ENCODE peak calls at places on chromosomes 12 and 14, in six cellular contexts. One of them, this sample, is unnamed.

GRCh38 chr12:49959570-49960473 is 1.9 kb upstream of the AQP5 start:
- DNase-seq in T-helper 1 cell: no peak
- DNase-seq in stimulated activated CD4-positive, alpha-beta T cell treated with anti-CD3 and anti-CD28 coated beads, Interleukin-4, amount 100 ng/mL, for 24 hours: no peak
- DNase-seq in cardiac muscle cell: peak
- DNase-seq in ACHN: peak
- DNase-seq in activated CD4-positive, alpha-beta memory T cell treated with anti-CD3 and anti-CD28 coated beads for 36 hours: no peak
- DNase-seq in this sample: no peak

GRCh38 chr12:46303039-46303666 is 34.3 kb upstream of the SLC38A1 start:
- DNase-seq in T-helper 1 cell: peak
- DNase-seq in stimulated activated CD4-positive, alpha-beta T cell treated with anti-CD3 and anti-CD28 coated beads, Interleukin-4, amount 100 ng/mL, for 24 hours: peak
- DNase-seq in cardiac muscle cell: peak
- DNase-seq in ACHN: peak
- DNase-seq in activated CD4-positive, alpha-beta memory T cell treated with anti-CD3 and anti-CD28 coated beads for 36 hours: peak
- DNase-seq in this sample: peak

GRCh38 chr12:30440826-30441602 is 254.7 kb downstream of the IPO8 start:
- DNase-seq in T-helper 1 cell: no peak
- DNase-seq in stimulated activated CD4-positive, alpha-beta T cell treated with anti-CD3 and anti-CD28 coated beads, Interleukin-4, amount 100 ng/mL, for 24 hours: no peak
- DNase-seq in cardiac muscle cell: peak
- DNase-seq in ACHN: peak
- DNase-seq in activated CD4-positive, alpha-beta memory T cell treated with anti-CD3 and anti-CD28 coated beads for 36 hours: no peak
- DNase-seq in this sample: no peak

GRCh38 chr12:47221256-47222023 is 141.7 kb upstream of the AMIGO2 start:
- DNase-seq in T-helper 1 cell: no peak
- DNase-seq in stimulated activated CD4-positive, alpha-beta T cell treated with anti-CD3 and anti-CD28 coated beads, Interleukin-4, amount 100 ng/mL, for 24 hours: no peak
- DNase-seq in cardiac muscle cell: no peak
- DNase-seq in ACHN: no peak
- DNase-seq in activated CD4-positive, alpha-beta memory T cell treated with anti-CD3 and anti-CD28 coated beads for 36 hours: no peak
- DNase-seq in this sample: no peak

GRCh38 chr14:70952485-70952884 is 45.2 kb downstream of the PCNX1 start:
- DNase-seq in T-helper 1 cell: no peak
- DNase-seq in stimulated activated CD4-positive, alpha-beta T cell treated with anti-CD3 and anti-CD28 coated beads, Interleukin-4, amount 100 ng/mL, for 24 hours: no peak
- DNase-seq in cardiac muscle cell: no peak
- DNase-seq in ACHN: no peak
- DNase-seq in activated CD4-positive, alpha-beta memory T cell treated with anti-CD3 and anti-CD28 coated beads for 36 hours: no peak
- DNase-seq in this sample: no peak

GRCh38 chr12:119479121-119479561 is 114.4 kb upstream of the TMEM233 start:
- DNase-seq in T-helper 1 cell: no peak
- DNase-seq in stimulated activated CD4-positive, alpha-beta T cell treated with anti-CD3 and anti-CD28 coated beads, Interleukin-4, amount 100 ng/mL, for 24 hours: no peak
- DNase-seq in cardiac muscle cell: no peak
- DNase-seq in ACHN: no peak
- DNase-seq in activated CD4-positive, alpha-beta memory T cell treated with anti-CD3 and anti-CD28 coated beads for 36 hours: no peak
- DNase-seq in this sample: no peak

GRCh38 chr14:47191693-47192092 is 483.7 kb downstream of the MDGA2 start:
- DNase-seq in T-helper 1 cell: no peak
- DNase-seq in stimulated activated CD4-positive, alpha-beta T cell treated with anti-CD3 and anti-CD28 coated beads, Interleukin-4, amount 100 ng/mL, for 24 hours: no peak
- DNase-seq in cardiac muscle cell: no peak
- DNase-seq in ACHN: no peak
- DNase-seq in activated CD4-positive, alpha-beta memory T cell treated with anti-CD3 and anti-CD28 coated beads for 36 hours: no peak
- DNase-seq in this sample: no peak

GRCh38 chr14:68447581-68448281 is 345.1 kb downstream of the ZFP36L1 start:
- DNase-seq in T-helper 1 cell: no peak
- DNase-seq in stimulated activated CD4-positive, alpha-beta T cell treated with anti-CD3 and anti-CD28 coated beads, Interleukin-4, amount 100 ng/mL, for 24 hours: no peak
- DNase-seq in cardiac muscle cell: no peak
- DNase-seq in ACHN: no peak
- DNase-seq in activated CD4-positive, alpha-beta memory T cell treated with anti-CD3 and anti-CD28 coated beads for 36 hours: no peak
- DNase-seq in this sample: no peak

GRCh38 chr14:65879218-65880009 is 466.9 kb downstream of the FUT8 start:
- DNase-seq in T-helper 1 cell: no peak
- DNase-seq in stimulated activated CD4-positive, alpha-beta T cell treated with anti-CD3 and anti-CD28 coated beads, Interleukin-4, amount 100 ng/mL, for 24 hours: no peak
- DNase-seq in cardiac muscle cell: no peak
- DNase-seq in ACHN: peak
- DNase-seq in activated CD4-positive, alpha-beta memory T cell treated with anti-CD3 and anti-CD28 coated beads for 36 hours: peak
- DNase-seq in this sample: peak

GRCh38 chr12:21502164-21502496 is 541 bp downstream of the GOLT1B start:
- DNase-seq in T-helper 1 cell: peak
- DNase-seq in stimulated activated CD4-positive, alpha-beta T cell treated with anti-CD3 and anti-CD28 coated beads, Interleukin-4, amount 100 ng/mL, for 24 hours: peak
- DNase-seq in cardiac muscle cell: peak
- DNase-seq in ACHN: peak
- DNase-seq in activated CD4-positive, alpha-beta memory T cell treated with anti-CD3 and anti-CD28 coated beads for 36 hours: peak
- DNase-seq in this sample: peak

GRCh38 chr14:96246535-96246839 is 9.5 kb upstream of the BDKRB1 start:
- DNase-seq in T-helper 1 cell: no peak
- DNase-seq in stimulated activated CD4-positive, alpha-beta T cell treated with anti-CD3 and anti-CD28 coated beads, Interleukin-4, amount 100 ng/mL, for 24 hours: no peak
- DNase-seq in cardiac muscle cell: no peak
- DNase-seq in ACHN: peak
- DNase-seq in activated CD4-positive, alpha-beta memory T cell treated with anti-CD3 and anti-CD28 coated beads for 36 hours: no peak
- DNase-seq in this sample: no peak

GRCh38 chr12:1220127-1221092 is 229.4 kb downstream of the ERC1 start:
- DNase-seq in T-helper 1 cell: no peak
- DNase-seq in stimulated activated CD4-positive, alpha-beta T cell treated with anti-CD3 and anti-CD28 coated beads, Interleukin-4, amount 100 ng/mL, for 24 hours: no peak
- DNase-seq in cardiac muscle cell: peak
- DNase-seq in ACHN: no peak
- DNase-seq in activated CD4-positive, alpha-beta memory T cell treated with anti-CD3 and anti-CD28 coated beads for 36 hours: no peak
- DNase-seq in this sample: no peak

GRCh38 chr12:52622349-52622748 is 4.0 kb upstream of the KRT73 start:
- DNase-seq in T-helper 1 cell: no peak
- DNase-seq in stimulated activated CD4-positive, alpha-beta T cell treated with anti-CD3 and anti-CD28 coated beads, Interleukin-4, amount 100 ng/mL, for 24 hours: no peak
- DNase-seq in cardiac muscle cell: no peak
- DNase-seq in ACHN: no peak
- DNase-seq in activated CD4-positive, alpha-beta memory T cell treated with anti-CD3 and anti-CD28 coated beads for 36 hours: no peak
- DNase-seq in this sample: no peak

GRCh38 chr14:93716410-93717221 is 71.7 kb downstream of the PRIMA1 start:
- DNase-seq in T-helper 1 cell: no peak
- DNase-seq in stimulated activated CD4-positive, alpha-beta T cell treated with anti-CD3 and anti-CD28 coated beads, Interleukin-4, amount 100 ng/mL, for 24 hours: no peak
- DNase-seq in cardiac muscle cell: no peak
- DNase-seq in ACHN: no peak
- DNase-seq in activated CD4-positive, alpha-beta memory T cell treated with anti-CD3 and anti-CD28 coated beads for 36 hours: no peak
- DNase-seq in this sample: no peak

GRCh38 chr12:89980236-89980635 is 271.6 kb upstream of the ATP2B1 start:
- DNase-seq in T-helper 1 cell: no peak
- DNase-seq in stimulated activated CD4-positive, alpha-beta T cell treated with anti-CD3 and anti-CD28 coated beads, Interleukin-4, amount 100 ng/mL, for 24 hours: no peak
- DNase-seq in cardiac muscle cell: no peak
- DNase-seq in ACHN: no peak
- DNase-seq in activated CD4-positive, alpha-beta memory T cell treated with anti-CD3 and anti-CD28 coated beads for 36 hours: no peak
- DNase-seq in this sample: no peak

GRCh38 chr14:89479802-89480201 is 62.8 kb upstream of the FOXN3 start:
- DNase-seq in T-helper 1 cell: no peak
- DNase-seq in stimulated activated CD4-positive, alpha-beta T cell treated with anti-CD3 and anti-CD28 coated beads, Interleukin-4, amount 100 ng/mL, for 24 hours: no peak
- DNase-seq in cardiac muscle cell: no peak
- DNase-seq in ACHN: no peak
- DNase-seq in activated CD4-positive, alpha-beta memory T cell treated with anti-CD3 and anti-CD28 coated beads for 36 hours: no peak
- DNase-seq in this sample: no peak